ENCODE peak calls at places on chromosomes 11 and 22, in five cellular contexts. E, U, C, H and N are unnamed samples.

GRCh38 chr11:82988936-82989627 is 82.6 kb downstream of the RAB30 start:
- DNase-seq in E (no peak), C (no peak), U (peak), H (no peak), N (peak)

GRCh38 chr11:75855191-75855590 is 40.2 kb downstream of the UVRAG start:
- DNase-seq in U (no peak), H (no peak), E (no peak), C (no peak), N (no peak)

GRCh38 chr22:46551996-46552395 is 14.6 kb upstream of the CELSR1 start:
- DNase-seq in H (no peak), C (no peak), U (no peak), E (no peak), N (no peak)

GRCh38 chr22:44707752-44708151 is 5.7 kb downstream of the PRR5 start:
- DNase-seq in C (no peak), H (no peak), U (no peak), E (no peak), N (no peak)

GRCh38 chr11:44028816-44029506 is 18.8 kb upstream of the ACCSL start:
- DNase-seq in C (no peak), E (no peak), U (no peak), H (no peak), N (no peak)

GRCh38 chr22:29156507-29156906 is 49.2 kb upstream of the EMID1 start:
- DNase-seq in H (no peak), C (peak), E (no peak), U (peak), N (no peak)

GRCh38 chr11:16986434-16987204 is 27.6 kb downstream of the PLEKHA7 start:
- DNase-seq in U (no peak), E (peak), C (peak), H (no peak), N (no peak)

GRCh38 chr11:134532921-134533421 is 120.9 kb upstream of the B3GAT1 start:
- DNase-seq in C (no peak), E (peak), H (peak), U (no peak), N (no peak)

GRCh38 chr11:35216962-35217667 is 78.1 kb downstream of the CD44 start:
- DNase-seq in C (no peak), E (peak), U (no peak), H (no peak), N (no peak)

GRCh38 chr11:45239733-45240132 is 46.4 kb downstream of the SYT13 start:
- DNase-seq in H (no peak), E (no peak), C (no peak), U (no peak), N (no peak)

GRCh38 chr22:19786959-19787848 is 26.6 kb downstream of the TBX1 start:
- DNase-seq in E (no peak), C (no peak), H (no peak), U (no peak), N (no peak)

GRCh38 chr11:95231881-95232605 is 1.0 kb upstream of the SESN3 start:
- DNase-seq in H (peak), U (peak), E (peak), C (peak), N (peak)

GRCh38 chr11:59767212-59767611 is 12.0 kb downstream of the STX3 start:
- DNase-seq in C (peak), U (no peak), H (no peak), E (no peak), N (no peak)

GRCh38 chr11:70481625-70482528 is 83.5 kb downstream of the CTTN start:
- DNase-seq in H (peak), E (no peak), U (no peak), C (peak), N (no peak)

GRCh38 chr11:113974741-113975470 is at the start of gene HTR3A:
- DNase-seq in C (peak), U (peak), H (peak), E (peak), N (no peak)

GRCh38 chr22:45335021-45335818 is 25.5 kb downstream of the FAM118A start:
- DNase-seq in E (no peak), U (peak), C (no peak), H (peak), N (no peak)

GRCh38 chr22:23709107-23709506 is 18.3 kb downstream of the RGL4 start:
- DNase-seq in E (no peak), C (no peak), U (no peak), H (no peak), N (no peak)

GRCh38 chr22:46674367-46674781 is 54.2 kb downstream of the GRAMD4 start:
- DNase-seq in U (no peak), C (no peak), E (no peak), H (peak), N (no peak)

GRCh38 chr11:19988598-19988997 is 171.7 kb downstream of the DBX1 start:
- DNase-seq in C (peak), U (peak), H (peak), E (no peak), N (peak)

GRCh38 chr11:2988361-2988762 is 3.8 kb downstream of the NAP1L4 start:
- DNase-seq in U (no peak), C (no peak), H (no peak), E (no peak), N (no peak)

GRCh38 chr11:119729581-119730346 is 764 bp upstream of the NECTIN1 start:
- DNase-seq in U (peak), E (peak), C (peak), H (peak), N (no peak)

GRCh38 chr11:123590296-123590912 is 64.0 kb downstream of the SCN3B start:
- DNase-seq in H (no peak), E (peak), C (peak), U (no peak), N (peak)

GRCh38 chr11:115408036-115408911 is 95.9 kb downstream of the CADM1 start:
- DNase-seq in C (no peak), U (no peak), H (no peak), E (no peak), N (no peak)

GRCh38 chr11:130431337-130431773 is 2.9 kb upstream of the ADAMTS8 start:
- DNase-seq in C (peak), E (peak), U (peak), H (peak), N (peak)

GRCh38 chr11:73308963-73309960 is 1.2 kb downstream of the ARHGEF17 start:
- DNase-seq in C (peak), E (peak), H (peak), U (peak), N (no peak)

GRCh38 chr11:86481399-86481798 is 106.7 kb downstream of the CCDC81 start:
- DNase-seq in C (no peak), U (no peak), H (no peak), E (no peak), N (no peak)

GRCh38 chr22:39205344-39206021 is 39.3 kb downstream of the PDGFB start:
- DNase-seq in H (peak), E (no peak), U (no peak), C (peak), N (no peak)

GRCh38 chr11:4673781-4674180 is 23.9 kb downstream of the OR51E2 start:
- DNase-seq in H (no peak), E (no peak), C (no peak), U (no peak), N (no peak)

GRCh38 chr11:112520293-112520692 is 259.6 kb upstream of the PLET1 start:
- DNase-seq in E (no peak), C (no peak), H (no peak), U (no peak), N (no peak)

GRCh38 chr11:34732831-34733230 is 111.9 kb downstream of the EHF start:
- DNase-seq in C (no peak), H (no peak), E (no peak), U (no peak), N (no peak)

GRCh38 chr11:33588056-33588455 is 112.6 kb downstream of the C11orf91 start:
- DNase-seq in C (peak), U (peak), E (no peak), H (no peak), N (no peak)

GRCh38 chr11:662689-663274 is 25.7 kb downstream of the DRD4 start:
- DNase-seq in H (peak), C (peak), E (peak), U (peak), N (peak)

GRCh38 chr11:15774021-15774862 is 582.1 kb downstream of the SOX6 start:
- DNase-seq in H (no peak), U (peak), C (peak), E (no peak), N (no peak)

GRCh38 chr11:125429174-125429707 is 66.8 kb downstream of the FEZ1 start:
- DNase-seq in C (peak), U (peak), E (no peak), H (peak), N (no peak)

GRCh38 chr11:34234086-34234740 is 123.6 kb downstream of the ABTB2 start:
- DNase-seq in H (no peak), C (peak), E (peak), U (peak), N (no peak)

GRCh38 chr22:37266581-37267127 is 15.7 kb upstream of the CYTH4 start:
- DNase-seq in E (no peak), C (no peak), U (no peak), H (no peak), N (no peak)

GRCh38 chr22:39350803-39351688 is 1.3 kb downstream of the SYNGR1 start:
- DNase-seq in H (no peak), E (no peak), C (no peak), U (no peak), N (no peak)

GRCh38 chr11:118915941-118916841 is 9.5 kb downstream of the BCL9L start:
- DNase-seq in C (no peak), H (no peak), U (no peak), E (peak), N (no peak)

GRCh38 chr11:8332196-8332595 is 68.5 kb upstream of the LMO1 start:
- DNase-seq in H (no peak), C (no peak), E (no peak), U (no peak), N (no peak)

DNA sequence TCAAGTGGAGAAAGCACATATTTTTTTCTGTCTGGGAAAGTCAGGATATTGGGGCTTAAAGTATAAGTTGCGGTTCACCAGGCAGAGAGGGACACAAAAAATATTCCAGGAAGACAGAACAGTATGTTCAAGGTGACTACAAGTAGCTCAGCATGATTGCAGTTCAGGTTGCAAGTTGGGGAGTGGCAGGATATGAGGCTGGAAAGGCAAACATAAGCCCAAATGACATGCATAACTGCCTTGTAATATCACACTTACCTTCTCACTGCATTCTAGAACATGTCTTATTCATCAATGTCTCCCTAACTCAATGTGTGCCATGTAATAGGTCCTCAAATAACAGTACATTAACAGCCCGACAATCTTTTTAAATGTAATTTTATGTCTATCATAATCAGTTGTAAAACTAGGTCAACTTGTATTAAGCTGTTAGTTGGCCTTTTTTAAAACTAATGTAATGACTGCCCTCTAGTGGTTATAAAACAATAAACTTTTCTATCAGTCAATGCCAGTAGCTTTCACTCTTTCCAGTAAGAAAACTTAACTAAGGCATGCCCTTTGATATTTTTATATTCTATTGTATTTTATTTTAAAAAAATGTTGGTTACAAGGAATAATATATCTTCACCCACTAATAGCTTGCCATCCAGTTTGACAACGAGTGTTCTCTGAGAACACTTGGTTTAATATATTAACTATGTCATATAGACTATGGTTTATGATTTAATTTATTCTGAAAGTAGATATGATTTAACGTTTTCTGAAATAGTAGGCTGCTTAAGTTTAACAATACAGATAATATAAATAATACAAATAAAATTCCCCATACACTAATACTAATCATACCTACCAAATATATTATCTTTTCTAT is 39.4 kb upstream of the CFAP300 start:
- DNase-seq in E (no peak), U (peak), C (peak), H (no peak), N (no peak)
- H3K27ac ChIP-seq in E (no peak), U (no peak), C (no peak), H (no peak), N (no peak)

GRCh38 chr22:42620084-42620483 is 5.4 kb upstream of the POLDIP3 start:
- DNase-seq in C (no peak), H (no peak), U (no peak), E (no peak), N (no peak)

GRCh38 chr22:42619261-42620063 is 4.8 kb upstream of the POLDIP3 start:
- DNase-seq in U (no peak), E (no peak), C (no peak), H (no peak), N (no peak)

GRCh38 chr22:42623301-42623751 is 8.6 kb upstream of the POLDIP3 start:
- DNase-seq in C (no peak), U (no peak), H (no peak), E (no peak), N (no peak)

GRCh38 chr22:42622061-42622710 is 7.5 kb upstream of the POLDIP3 start:
- DNase-seq in E (no peak), H (no peak), U (no peak), C (no peak), N (no peak)

GRCh38 chr22:42621505-42622002 is 6.9 kb upstream of the POLDIP3 start:
- DNase-seq in H (peak), E (no peak), C (peak), U (peak), N (no peak)
- H3K27ac ChIP-seq in H (no peak), E (no peak), C (no peak), U (no peak), N (no peak)

GRCh38 chr22:50446708-50447575 is 27.9 kb downstream of the SBF1 start:
- DNase-seq in E (no peak), H (no peak), C (no peak), U (no peak), N (no peak)

GRCh38 chr22:50444663-50445062 is 30.2 kb downstream of the SBF1 start:
- DNase-seq in C (peak), H (no peak), U (no peak), E (peak), N (no peak)

GRCh38 chr22:50445880-50446707 is 28.7 kb downstream of the SBF1 start:
- DNase-seq in E (no peak), C (no peak), U (no peak), H (no peak), N (no peak)

GRCh38 chr22:50443801-50444625 is 30.8 kb downstream of the SBF1 start:
- DNase-seq in H (no peak), E (peak), U (no peak), C (no peak), N (no peak)

DNA sequence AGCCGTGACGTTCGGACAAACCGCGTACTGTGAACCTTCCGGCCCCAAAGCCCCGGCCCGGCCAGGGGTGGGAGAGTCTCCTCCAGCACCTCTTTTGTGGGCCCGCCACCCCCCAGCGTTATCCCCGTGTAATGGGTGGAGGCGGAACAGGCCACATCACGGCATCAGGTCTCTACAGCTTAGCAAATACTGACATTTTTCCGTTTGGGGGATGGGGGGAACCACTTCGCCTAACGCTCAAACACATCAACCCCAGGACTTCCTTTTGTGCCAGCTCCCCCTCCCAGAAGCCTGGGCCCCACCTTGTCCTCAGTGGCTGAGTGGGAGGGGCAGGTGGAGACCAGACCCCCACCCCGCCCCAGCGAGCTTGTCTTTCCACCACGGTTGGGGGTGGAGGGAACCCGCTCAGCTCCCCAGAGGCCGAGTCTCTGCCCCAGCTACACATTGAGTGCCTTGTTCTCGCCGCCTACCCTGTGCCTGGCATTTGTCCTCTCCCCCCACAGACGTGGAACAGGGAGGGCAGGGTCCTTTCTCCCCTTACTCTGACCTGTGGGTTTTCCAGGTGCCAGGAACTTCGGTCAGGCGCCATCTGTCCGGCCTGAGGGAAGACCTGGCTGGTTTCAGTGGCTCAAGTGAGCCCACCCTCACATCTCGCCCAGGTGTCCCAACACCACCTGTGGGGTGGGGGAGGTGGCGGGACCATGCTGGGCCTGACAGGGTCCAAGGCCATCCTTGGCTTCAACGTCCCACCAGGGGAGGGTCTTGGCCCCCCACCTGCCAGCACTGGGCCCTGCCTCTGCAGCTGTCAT is 29.6 kb downstream of the SBF1 start:
- DNase-seq in C (no peak), E (peak), H (no peak), U (no peak), N (no peak)
- H3K27ac ChIP-seq in C (peak), E (no peak), H (no peak), U (peak), N (peak)

GRCh38 chr11:78030429-78031325 is 7.6 kb upstream of the KCTD14 start:
- DNase-seq in C (peak), U (peak), H (peak), E (peak), N (peak)
- H3K27ac ChIP-seq in C (peak), U (no peak), H (no peak), E (peak), N (peak)

DNA sequence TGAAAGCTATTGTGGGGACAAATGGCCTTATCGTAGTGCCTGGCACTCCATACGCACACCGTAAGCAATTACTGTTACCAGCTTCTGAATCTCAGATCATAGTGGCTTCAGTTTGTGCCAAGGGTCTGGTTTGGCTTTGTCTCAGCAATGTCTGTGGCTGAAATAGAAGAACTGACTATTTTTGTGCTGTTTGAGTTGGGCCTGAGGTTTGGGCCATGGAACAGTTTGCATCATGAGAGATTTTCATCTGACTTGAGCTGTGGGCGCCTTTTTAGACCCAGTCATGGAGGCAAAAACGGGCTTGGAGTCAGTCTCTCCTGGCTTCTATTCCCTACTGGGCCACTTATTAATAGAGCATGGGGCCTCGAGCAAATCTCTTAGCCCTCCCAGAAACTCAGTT is 121.1 kb upstream of the CRYBB3 start:
- DNase-seq in C (no peak), U (no peak), H (no peak), E (no peak), N (no peak)
- H3K27ac ChIP-seq in C (no peak), U (no peak), H (no peak), E (no peak), N (no peak)